ENCODE peak calls at places on chromosomes 16 and 17, in six cellular contexts. One of them, this sample, is unnamed.

GRCh38 chr17:60297729-60298293 is 94.1 kb downstream of the USP32 start:
- DNase-seq in fibroblast of pulmonary artery: no peak
- DNase-seq in cardiac muscle cell: no peak
- DNase-seq in effector memory CD4-positive, alpha-beta T cell: no peak
- DNase-seq in AG09309: no peak
- DNase-seq in breast epithelium: no peak
- DNase-seq in this sample: no peak

GRCh38 chr17:35587074-35587961 is at the start of gene AP2B1:
- DNase-seq in cardiac muscle cell: peak
- DNase-seq in fibroblast of pulmonary artery: peak
- DNase-seq in effector memory CD4-positive, alpha-beta T cell: peak
- DNase-seq in AG09309: peak
- DNase-seq in breast epithelium: peak
- DNase-seq in this sample: peak

GRCh38 chr16:88856122-88856827 is 472 bp downstream of the GALNS start:
- DNase-seq in cardiac muscle cell: no peak
- DNase-seq in breast epithelium: no peak
- DNase-seq in AG09309: no peak
- DNase-seq in fibroblast of pulmonary artery: no peak
- DNase-seq in effector memory CD4-positive, alpha-beta T cell: peak
- DNase-seq in this sample: peak

GRCh38 chr17:774320-774584 is 7.8 kb downstream of the GLOD4 start:
- DNase-seq in breast epithelium: no peak
- DNase-seq in fibroblast of pulmonary artery: no peak
- DNase-seq in AG09309: no peak
- DNase-seq in cardiac muscle cell: no peak
- DNase-seq in effector memory CD4-positive, alpha-beta T cell: no peak
- DNase-seq in this sample: no peak

GRCh38 chr16:68289621-68290329 is 21.0 kb downstream of the SLC7A6OS start:
- DNase-seq in breast epithelium: no peak
- DNase-seq in effector memory CD4-positive, alpha-beta T cell: no peak
- DNase-seq in AG09309: peak
- DNase-seq in fibroblast of pulmonary artery: peak
- DNase-seq in cardiac muscle cell: peak
- DNase-seq in this sample: peak

GRCh38 chr16:77398495-77398894 is 36.3 kb downstream of the ADAMTS18 start:
- DNase-seq in fibroblast of pulmonary artery: no peak
- DNase-seq in breast epithelium: no peak
- DNase-seq in AG09309: no peak
- DNase-seq in effector memory CD4-positive, alpha-beta T cell: no peak
- DNase-seq in cardiac muscle cell: no peak
- DNase-seq in this sample: no peak

GRCh38 chr17:73586153-73586906 is 57.9 kb downstream of the SDK2 start:
- DNase-seq in AG09309: no peak
- DNase-seq in effector memory CD4-positive, alpha-beta T cell: no peak
- DNase-seq in fibroblast of pulmonary artery: no peak
- DNase-seq in cardiac muscle cell: no peak
- DNase-seq in breast epithelium: no peak
- DNase-seq in this sample: peak

GRCh38 chr17:48113201-48113676 is 5.7 kb downstream of the SNX11 start:
- DNase-seq in cardiac muscle cell: peak
- DNase-seq in effector memory CD4-positive, alpha-beta T cell: peak
- DNase-seq in breast epithelium: no peak
- DNase-seq in AG09309: no peak
- DNase-seq in fibroblast of pulmonary artery: peak
- DNase-seq in this sample: no peak

GRCh38 chr17:73091770-73092517 is 544 bp downstream of the SLC39A11 start:
- DNase-seq in breast epithelium: peak
- DNase-seq in AG09309: no peak
- DNase-seq in effector memory CD4-positive, alpha-beta T cell: no peak
- DNase-seq in fibroblast of pulmonary artery: peak
- DNase-seq in cardiac muscle cell: peak
- DNase-seq in this sample: peak

GRCh38 chr17:146983-147761 is 9.8 kb downstream of the SCGB1C2 start:
- DNase-seq in breast epithelium: peak
- DNase-seq in effector memory CD4-positive, alpha-beta T cell: no peak
- DNase-seq in cardiac muscle cell: no peak
- DNase-seq in AG09309: no peak
- DNase-seq in fibroblast of pulmonary artery: no peak
- DNase-seq in this sample: no peak

GRCh38 chr17:10337976-10338375 is 34.8 kb downstream of the MYH13 start:
- DNase-seq in effector memory CD4-positive, alpha-beta T cell: no peak
- DNase-seq in fibroblast of pulmonary artery: no peak
- DNase-seq in cardiac muscle cell: peak
- DNase-seq in AG09309: peak
- DNase-seq in breast epithelium: no peak
- DNase-seq in this sample: peak

GRCh38 chr16:27224271-27224737 is 21.0 kb downstream of the KDM8 start:
- DNase-seq in effector memory CD4-positive, alpha-beta T cell: no peak
- DNase-seq in AG09309: no peak
- DNase-seq in breast epithelium: no peak
- DNase-seq in cardiac muscle cell: no peak
- DNase-seq in fibroblast of pulmonary artery: no peak
- DNase-seq in this sample: no peak

GRCh38 chr17:49513616-49514373 is 18.7 kb downstream of the NGFR start:
- DNase-seq in cardiac muscle cell: no peak
- DNase-seq in AG09309: no peak
- DNase-seq in effector memory CD4-positive, alpha-beta T cell: no peak
- DNase-seq in breast epithelium: peak
- DNase-seq in fibroblast of pulmonary artery: no peak
- DNase-seq in this sample: no peak

GRCh38 chr17:700504-701094 is 14.0 kb downstream of the VPS53 start:
- DNase-seq in effector memory CD4-positive, alpha-beta T cell: no peak
- DNase-seq in AG09309: no peak
- DNase-seq in fibroblast of pulmonary artery: peak
- DNase-seq in breast epithelium: no peak
- DNase-seq in cardiac muscle cell: peak
- DNase-seq in this sample: peak

GRCh38 chr17:30358055-30358760 is 20.5 kb upstream of the CPD start:
- DNase-seq in AG09309: no peak
- DNase-seq in fibroblast of pulmonary artery: no peak
- DNase-seq in breast epithelium: no peak
- DNase-seq in effector memory CD4-positive, alpha-beta T cell: no peak
- DNase-seq in cardiac muscle cell: no peak
- DNase-seq in this sample: no peak

GRCh38 chr17:1029196-1029911 is 32.4 kb downstream of the TIMM22 start:
- DNase-seq in effector memory CD4-positive, alpha-beta T cell: no peak
- DNase-seq in AG09309: peak
- DNase-seq in fibroblast of pulmonary artery: peak
- DNase-seq in cardiac muscle cell: peak
- DNase-seq in breast epithelium: no peak
- DNase-seq in this sample: peak

GRCh38 chr17:35373532-35373983 is at the start of gene SLFN11:
- DNase-seq in effector memory CD4-positive, alpha-beta T cell: peak
- DNase-seq in AG09309: peak
- DNase-seq in cardiac muscle cell: peak
- DNase-seq in fibroblast of pulmonary artery: peak
- DNase-seq in breast epithelium: no peak
- DNase-seq in this sample: peak

GRCh38 chr17:64938925-64939474 is 19.7 kb upstream of the LRRC37A3 start:
- DNase-seq in AG09309: no peak
- DNase-seq in cardiac muscle cell: peak
- DNase-seq in fibroblast of pulmonary artery: peak
- DNase-seq in effector memory CD4-positive, alpha-beta T cell: peak
- DNase-seq in breast epithelium: no peak
- DNase-seq in this sample: peak

DNA sequence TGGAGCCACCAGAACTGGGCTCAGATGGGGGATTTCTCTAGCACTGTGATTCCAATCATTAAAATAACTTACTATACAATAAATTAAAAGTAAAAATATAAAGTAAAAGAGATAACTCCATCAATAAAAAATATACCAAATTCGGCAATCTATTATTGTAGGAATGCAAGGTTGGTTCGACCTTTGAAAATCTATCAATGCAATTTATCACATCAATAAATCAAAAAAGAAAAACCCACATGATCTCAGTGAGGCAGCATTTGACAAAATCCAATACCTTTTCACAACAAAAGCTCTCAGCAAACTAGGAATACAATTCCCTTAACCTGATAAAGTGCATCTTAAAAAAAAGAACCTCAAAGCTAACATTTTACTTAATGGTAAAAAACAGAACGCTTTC is 17.0 kb downstream of the RAB40B start:
- DNase-seq in cardiac muscle cell: no peak
- DNase-seq in breast epithelium: no peak
- DNase-seq in fibroblast of pulmonary artery: no peak
- DNase-seq in effector memory CD4-positive, alpha-beta T cell: no peak
- DNase-seq in AG09309: no peak
- DNase-seq in this sample: no peak
- H3K4me3 ChIP-seq in cardiac muscle cell: no peak
- H3K4me3 ChIP-seq in breast epithelium: no peak
- H3K4me3 ChIP-seq in fibroblast of pulmonary artery: no peak
- H3K4me3 ChIP-seq in effector memory CD4-positive, alpha-beta T cell: no peak
- H3K4me3 ChIP-seq in AG09309: no peak
- H3K4me3 ChIP-seq in this sample: no peak

GRCh38 chr16:72664480-72665408 is 383.2 kb downstream of the ZFHX3 start:
- DNase-seq in fibroblast of pulmonary artery: peak
- DNase-seq in breast epithelium: peak
- DNase-seq in AG09309: peak
- DNase-seq in effector memory CD4-positive, alpha-beta T cell: peak
- DNase-seq in cardiac muscle cell: peak
- DNase-seq in this sample: peak

GRCh38 chr16:72664122-72664479 is 383.8 kb downstream of the ZFHX3 start:
- DNase-seq in cardiac muscle cell: peak
- DNase-seq in fibroblast of pulmonary artery: peak
- DNase-seq in AG09309: no peak
- DNase-seq in breast epithelium: no peak
- DNase-seq in effector memory CD4-positive, alpha-beta T cell: no peak
- DNase-seq in this sample: peak

GRCh38 chr16:72666267-72666666 is 381.7 kb downstream of the ZFHX3 start:
- DNase-seq in breast epithelium: no peak
- DNase-seq in cardiac muscle cell: peak
- DNase-seq in AG09309: no peak
- DNase-seq in effector memory CD4-positive, alpha-beta T cell: no peak
- DNase-seq in fibroblast of pulmonary artery: peak
- DNase-seq in this sample: peak
- H3K4me3 ChIP-seq in breast epithelium: no peak
- H3K4me3 ChIP-seq in cardiac muscle cell: no peak
- H3K4me3 ChIP-seq in AG09309: no peak
- H3K4me3 ChIP-seq in effector memory CD4-positive, alpha-beta T cell: no peak
- H3K4me3 ChIP-seq in fibroblast of pulmonary artery: no peak
- H3K4me3 ChIP-seq in this sample: no peak

GRCh38 chr17:7445011-7445927 is at the start of gene CHRNB1:
- DNase-seq in breast epithelium: no peak
- DNase-seq in AG09309: no peak
- DNase-seq in fibroblast of pulmonary artery: no peak
- DNase-seq in effector memory CD4-positive, alpha-beta T cell: no peak
- DNase-seq in cardiac muscle cell: peak
- DNase-seq in this sample: peak
- H3K4me3 ChIP-seq in breast epithelium: peak
- H3K4me3 ChIP-seq in AG09309: peak
- H3K4me3 ChIP-seq in fibroblast of pulmonary artery: peak
- H3K4me3 ChIP-seq in effector memory CD4-positive, alpha-beta T cell: peak
- H3K4me3 ChIP-seq in cardiac muscle cell: peak
- H3K4me3 ChIP-seq in this sample: peak

DNA sequence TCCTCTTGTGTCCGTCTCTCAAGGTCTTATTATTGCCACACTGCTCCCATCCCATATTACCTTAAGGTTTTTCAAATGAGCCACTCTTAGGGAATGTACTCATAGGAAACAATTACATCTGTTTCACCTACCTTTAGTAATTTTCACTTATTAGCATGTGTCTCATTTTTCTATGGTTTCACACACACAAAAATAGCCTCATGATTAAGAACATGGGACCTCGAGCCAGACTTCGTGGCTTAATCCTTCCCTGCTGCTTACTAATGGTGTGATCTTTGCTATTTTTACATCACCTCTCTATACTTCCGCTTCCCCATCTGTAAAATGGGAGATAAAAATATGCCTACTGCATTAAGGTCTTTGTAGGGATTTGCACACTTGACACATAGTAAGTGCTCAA is 38.5 kb downstream of the OTOA start:
- DNase-seq in AG09309: no peak
- DNase-seq in effector memory CD4-positive, alpha-beta T cell: no peak
- DNase-seq in cardiac muscle cell: no peak
- DNase-seq in breast epithelium: no peak
- DNase-seq in fibroblast of pulmonary artery: no peak
- DNase-seq in this sample: no peak
- H3K4me3 ChIP-seq in AG09309: no peak
- H3K4me3 ChIP-seq in effector memory CD4-positive, alpha-beta T cell: no peak
- H3K4me3 ChIP-seq in cardiac muscle cell: no peak
- H3K4me3 ChIP-seq in breast epithelium: no peak
- H3K4me3 ChIP-seq in fibroblast of pulmonary artery: no peak
- H3K4me3 ChIP-seq in this sample: no peak

DNA sequence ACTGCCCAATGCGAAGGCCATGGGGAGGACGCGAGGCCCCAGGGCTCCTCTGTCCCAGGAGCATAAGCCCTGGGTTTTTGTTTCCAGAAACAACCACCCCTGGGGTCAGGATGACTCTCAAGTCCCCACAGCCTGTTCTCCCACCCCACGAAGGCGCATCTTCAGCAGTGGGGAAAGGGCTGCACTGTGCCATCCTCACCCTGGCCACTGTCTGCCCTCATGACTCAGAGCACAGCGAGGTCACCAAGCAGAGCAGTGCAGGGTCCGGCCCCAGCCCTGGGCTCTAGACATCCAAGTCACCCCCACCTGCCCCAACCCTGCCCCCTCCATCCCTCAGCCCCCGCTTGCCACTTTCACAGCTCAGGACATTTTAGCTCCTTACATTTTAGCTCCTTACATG is 22.7 kb upstream of the KSR1 start:
- DNase-seq in cardiac muscle cell: no peak
- DNase-seq in fibroblast of pulmonary artery: no peak
- DNase-seq in breast epithelium: no peak
- DNase-seq in AG09309: no peak
- DNase-seq in effector memory CD4-positive, alpha-beta T cell: no peak
- DNase-seq in this sample: no peak
- H3K4me3 ChIP-seq in cardiac muscle cell: no peak
- H3K4me3 ChIP-seq in fibroblast of pulmonary artery: no peak
- H3K4me3 ChIP-seq in breast epithelium: no peak
- H3K4me3 ChIP-seq in AG09309: no peak
- H3K4me3 ChIP-seq in effector memory CD4-positive, alpha-beta T cell: no peak
- H3K4me3 ChIP-seq in this sample: no peak

GRCh38 chr17:27245230-27245696 is 48.7 kb upstream of the WSB1 start:
- DNase-seq in effector memory CD4-positive, alpha-beta T cell: peak
- DNase-seq in breast epithelium: peak
- DNase-seq in fibroblast of pulmonary artery: peak
- DNase-seq in AG09309: peak
- DNase-seq in cardiac muscle cell: peak
- DNase-seq in this sample: peak
- H3K4me3 ChIP-seq in effector memory CD4-positive, alpha-beta T cell: no peak
- H3K4me3 ChIP-seq in breast epithelium: peak
- H3K4me3 ChIP-seq in fibroblast of pulmonary artery: peak
- H3K4me3 ChIP-seq in AG09309: peak
- H3K4me3 ChIP-seq in cardiac muscle cell: no peak
- H3K4me3 ChIP-seq in this sample: peak